ENCODE peak calls at places on chromosomes 5 and 9, in nine cellular contexts. H is NCI-H2081; N is MCF 10A; L is GM23248; J is germinal center; R is stimulated activated naive B cell treated with anti-CD40 and anti-IgM and Interleukin-4, amounts not matched to agents 10 μg/mL and 1 μg/mL and 100 μg/mL, for 72 hours; Z is T-helper 1 cell; S is T-cell; Q is stimulated activated CD8-positive, alpha-beta memory T cell treated with anti-CD3 and anti-CD28 coated beads, Interleukin-7, amount 100 ng/mL, for 1 hour. B is an unnamed sample.

GRCh38 chr5:117833666-117834065 is 1154.7 kb downstream of the DTWD2 start:
- DNase-seq in H (no peak), N (no peak), L (no peak), J (no peak), R (no peak), Z (no peak), S (no peak), Q (no peak), B (no peak)

GRCh38 chr5:150781706-150782614 is 3.4 kb downstream of the SMIM3 start:
- DNase-seq in H (no peak), N (no peak), L (peak; percentile 97), J (no peak), R (no peak), Z (no peak), S (no peak), Q (no peak), B (no peak)

GRCh38 chr9:83707518-83707767 is 315 bp downstream of the UBQLN1 start:
- DNase-seq in H (no peak), N (peak; percentile 77), L (peak; percentile 95), J (no peak), R (no peak), Z (no peak), S (no peak), Q (no peak), B (no peak)

GRCh38 chr5:170642066-170642735 is 138.4 kb downstream of the KCNIP1 start:
- DNase-seq in H (no peak), N (no peak), L (no peak), J (no peak), R (no peak), Z (no peak), S (no peak), Q (no peak), B (no peak)

GRCh38 chr9:14865206-14865605 is 45.0 kb downstream of the FREM1 start:
- DNase-seq in H (peak; percentile 37), N (no peak), L (no peak), J (no peak), R (no peak), Z (no peak), S (no peak), Q (no peak), B (no peak)

GRCh38 chr9:101421653-101422065 is 13.9 kb downstream of the ALDOB start:
- DNase-seq in H (no peak), N (no peak), L (no peak), J (no peak), R (no peak), Z (no peak), S (no peak), Q (no peak), B (no peak)

GRCh38 chr5:73170522-73170921 is 2.5 kb upstream of the TMEM174 start:
- DNase-seq in H (no peak), N (peak; percentile 62), L (peak; percentile 53), J (no peak), R (no peak), Z (peak; percentile 23), S (no peak), Q (no peak), B (peak; percentile 19)

GRCh38 chr5:170338933-170339779 is 41.6 kb upstream of the LCP2 start:
- DNase-seq in H (no peak), N (peak; percentile 66), L (no peak), J (peak; percentile 78), R (peak; percentile 55), Z (peak; percentile 73), S (peak; percentile 62), Q (peak; percentile 43), B (no peak)

GRCh38 chr5:3905521-3905920 is 309.9 kb downstream of the IRX1 start:
- DNase-seq in H (no peak), N (no peak), L (no peak), J (no peak), R (no peak), Z (no peak), S (no peak), Q (no peak), B (no peak)

GRCh38 chr5:135535820-135536801 is at the start of gene NEUROG1:
- DNase-seq in H (no peak), N (no peak), L (no peak), J (no peak), R (no peak), Z (no peak), S (no peak), Q (no peak), B (no peak)

GRCh38 chr9:105835721-105836120 is 141.4 kb downstream of the TMEM38B start:
- DNase-seq in H (peak; percentile 15), N (no peak), L (no peak), J (no peak), R (no peak), Z (no peak), S (no peak), Q (no peak), B (no peak)

GRCh38 chr5:88142801-88143692 is 125.6 kb downstream of the TMEM161B start:
- DNase-seq in H (no peak), N (no peak), L (peak; percentile 43), J (no peak), R (no peak), Z (no peak), S (no peak), Q (no peak), B (no peak)

GRCh38 chr9:136544549-136545064 is 1.2 kb downstream of the NOTCH1 start:
- DNase-seq in H (no peak), N (no peak), L (peak; percentile 65), J (peak; percentile 54), R (peak; percentile 47), Z (peak; percentile 34), S (no peak), Q (no peak), B (no peak)

GRCh38 chr5:173468821-173469251 is 140.6 kb upstream of the STC2 start:
- DNase-seq in H (no peak), N (no peak), L (peak; percentile 66), J (no peak), R (no peak), Z (no peak), S (no peak), Q (no peak), B (no peak)

GRCh38 chr5:154087260-154087659 is 48.5 kb downstream of the MFAP3 start:
- DNase-seq in H (peak; percentile 41), N (peak; percentile 90), L (peak; percentile 63), J (no peak), R (no peak), Z (peak; percentile 30), S (no peak), Q (no peak), B (no peak)

GRCh38 chr5:56323505-56323904 is 90.4 kb upstream of the ANKRD55 start:
- DNase-seq in H (no peak), N (peak; percentile 81), L (peak; percentile 83), J (no peak), R (no peak), Z (peak; percentile 26), S (no peak), Q (no peak), B (no peak)

GRCh38 chr5:18043344-18043743 is 409.1 kb downstream of the TAF11L14 start:
- DNase-seq in H (no peak), N (peak; percentile 23), L (no peak), J (no peak), R (no peak), Z (no peak), S (no peak), Q (no peak), B (no peak)

GRCh38 chr9:115952667-115953316 is 200.8 kb upstream of the PAPPA start:
- DNase-seq in H (no peak), N (peak; percentile 76), L (peak; percentile 81), J (no peak), R (no peak), Z (no peak), S (no peak), Q (no peak), B (no peak)

GRCh38 chr5:161333194-161333880 is 213.2 kb downstream of the GABRB2 start:
- DNase-seq in H (no peak), N (no peak), L (no peak), J (no peak), R (no peak), Z (no peak), S (no peak), Q (no peak), B (no peak)

GRCh38 chr9:95822583-95823431 is 52.7 kb upstream of the ERCC6L2 start:
- DNase-seq in H (no peak), N (peak; percentile 73), L (peak; percentile 72), J (no peak), R (peak; percentile 63), Z (peak; percentile 77), S (no peak), Q (no peak), B (no peak)

GRCh38 chr9:119365291-119366027 is 3.8 kb downstream of the BRINP1 start:
- DNase-seq in H (peak; percentile 82), N (peak; percentile 53), L (peak; percentile 74), J (no peak), R (no peak), Z (no peak), S (no peak), Q (no peak), B (no peak)

GRCh38 chr9:34347800-34348158 is 18.4 kb downstream of the NUDT2 start:
- DNase-seq in H (no peak), N (no peak), L (no peak), J (no peak), R (no peak), Z (no peak), S (no peak), Q (no peak), B (no peak)

GRCh38 chr5:79850316-79850822 is 140.7 kb downstream of the MTX3 start:
- DNase-seq in H (no peak), N (no peak), L (peak; percentile 72), J (no peak), R (no peak), Z (no peak), S (no peak), Q (no peak), B (no peak)

GRCh38 chr5:88952996-88953643 is 70.1 kb upstream of the MEF2C start:
- DNase-seq in H (no peak), N (no peak), L (no peak), J (peak; percentile 11), R (no peak), Z (no peak), S (no peak), Q (no peak), B (no peak)

GRCh38 chr9:98191210-98191609 is 1.2 kb downstream of the CORO2A start:
- DNase-seq in H (no peak), N (no peak), L (no peak), J (no peak), R (no peak), Z (no peak), S (no peak), Q (no peak), B (no peak)

GRCh38 chr5:104016650-104017049 is 454.1 kb upstream of the NUDT12 start:
- DNase-seq in H (no peak), N (no peak), L (peak; percentile 0), J (no peak), R (no peak), Z (no peak), S (no peak), Q (no peak), B (no peak)

GRCh38 chr9:112486221-112487007 is at the start of gene KIAA1958:
- DNase-seq in H (peak; percentile 88), N (peak; percentile 83), L (peak; percentile 81), J (peak; percentile 91), R (peak; percentile 86), Z (peak; percentile 92), S (peak; percentile 67), Q (peak; percentile 52), B (peak; percentile 77)

GRCh38 chr9:114163517-114163924 is 8.2 kb downstream of the COL27A1 start:
- DNase-seq in H (no peak), N (peak; percentile 30), L (peak; percentile 72), J (no peak), R (no peak), Z (no peak), S (no peak), Q (no peak), B (no peak)

GRCh38 chr5:3432135-3432534 is 163.5 kb upstream of the IRX1 start:
- DNase-seq in H (no peak), N (no peak), L (no peak), J (no peak), R (no peak), Z (no peak), S (no peak), Q (no peak), B (no peak)

GRCh38 chr5:175724314-175724713 is 66.4 kb downstream of the HRH2 start:
- DNase-seq in H (no peak), N (no peak), L (no peak), J (no peak), R (no peak), Z (no peak), S (no peak), Q (no peak), B (no peak)

GRCh38 chr9:32525506-32525905 is 490 bp downstream of the RIGI start:
- DNase-seq in H (no peak), N (peak; percentile 29), L (peak; percentile 48), J (no peak), R (no peak), Z (no peak), S (no peak), Q (no peak), B (no peak)